ENCODE peak calls at places on chromosomes 3 and 15, in seven cellular contexts. One of them, this sample, is unnamed.

GRCh38 chr15:75625542-75626347 is at the start of gene SNUPN:
- DNase-seq in choroid plexus epithelial cell: peak
- DNase-seq in mammary epithelial cell: peak
- DNase-seq in body of pancreas: peak
- DNase-seq in Panc1: peak
- DNase-seq in heart left ventricle: peak
- DNase-seq in natural killer cell: peak
- DNase-seq in this sample: no peak

GRCh38 chr3:40337136-40338108 is 27.9 kb downstream of the EIF1B start:
- DNase-seq in choroid plexus epithelial cell: no peak
- DNase-seq in mammary epithelial cell: peak
- DNase-seq in body of pancreas: no peak
- DNase-seq in Panc1: no peak
- DNase-seq in heart left ventricle: no peak
- DNase-seq in natural killer cell: no peak
- DNase-seq in this sample: no peak

GRCh38 chr3:38468811-38469210 is 15.1 kb downstream of the ACVR2B start:
- DNase-seq in choroid plexus epithelial cell: no peak
- DNase-seq in mammary epithelial cell: no peak
- DNase-seq in body of pancreas: peak
- DNase-seq in Panc1: no peak
- DNase-seq in heart left ventricle: no peak
- DNase-seq in natural killer cell: no peak
- DNase-seq in this sample: no peak

GRCh38 chr15:64865998-64866520 is 24.3 kb downstream of the PLEKHO2 start:
- DNase-seq in choroid plexus epithelial cell: peak
- DNase-seq in mammary epithelial cell: peak
- DNase-seq in body of pancreas: no peak
- DNase-seq in Panc1: no peak
- DNase-seq in heart left ventricle: no peak
- DNase-seq in natural killer cell: no peak
- DNase-seq in this sample: no peak

GRCh38 chr3:131326307-131326706 is 55.3 kb upstream of the NUDT16 start:
- DNase-seq in choroid plexus epithelial cell: peak
- DNase-seq in mammary epithelial cell: peak
- DNase-seq in body of pancreas: no peak
- DNase-seq in Panc1: no peak
- DNase-seq in heart left ventricle: no peak
- DNase-seq in natural killer cell: no peak
- DNase-seq in this sample: no peak

GRCh38 chr3:66378256-66378655 is 122.6 kb downstream of the LRIG1 start:
- DNase-seq in choroid plexus epithelial cell: peak
- DNase-seq in mammary epithelial cell: no peak
- DNase-seq in body of pancreas: peak
- DNase-seq in Panc1: no peak
- DNase-seq in heart left ventricle: no peak
- DNase-seq in natural killer cell: no peak
- DNase-seq in this sample: no peak

GRCh38 chr3:161851941-161852566 is 355.4 kb downstream of the OTOL1 start:
- DNase-seq in choroid plexus epithelial cell: peak
- DNase-seq in mammary epithelial cell: peak
- DNase-seq in body of pancreas: peak
- DNase-seq in Panc1: peak
- DNase-seq in heart left ventricle: peak
- DNase-seq in natural killer cell: no peak
- DNase-seq in this sample: no peak

GRCh38 chr3:105448338-105448982 is 81.8 kb downstream of the ALCAM start:
- DNase-seq in choroid plexus epithelial cell: no peak
- DNase-seq in mammary epithelial cell: no peak
- DNase-seq in body of pancreas: peak
- DNase-seq in Panc1: no peak
- DNase-seq in heart left ventricle: no peak
- DNase-seq in natural killer cell: no peak
- DNase-seq in this sample: no peak

GRCh38 chr15:70098461-70099166 is 897 bp upstream of the TLE3 start:
- DNase-seq in choroid plexus epithelial cell: no peak
- DNase-seq in mammary epithelial cell: peak
- DNase-seq in body of pancreas: peak
- DNase-seq in Panc1: no peak
- DNase-seq in heart left ventricle: no peak
- DNase-seq in natural killer cell: no peak
- DNase-seq in this sample: no peak

GRCh38 chr15:67085237-67085817 is 19.9 kb downstream of the SMAD3 start:
- DNase-seq in choroid plexus epithelial cell: no peak
- DNase-seq in mammary epithelial cell: no peak
- DNase-seq in body of pancreas: no peak
- DNase-seq in Panc1: no peak
- DNase-seq in heart left ventricle: no peak
- DNase-seq in natural killer cell: no peak
- DNase-seq in this sample: no peak

GRCh38 chr3:151318313-151318712 is 1.7 kb upstream of the GPR87 start:
- DNase-seq in choroid plexus epithelial cell: peak
- DNase-seq in mammary epithelial cell: no peak
- DNase-seq in body of pancreas: no peak
- DNase-seq in Panc1: no peak
- DNase-seq in heart left ventricle: no peak
- DNase-seq in natural killer cell: no peak
- DNase-seq in this sample: no peak

GRCh38 chr15:40914013-40914412 is 15.1 kb upstream of the DLL4 start:
- DNase-seq in choroid plexus epithelial cell: no peak
- DNase-seq in mammary epithelial cell: no peak
- DNase-seq in body of pancreas: no peak
- DNase-seq in Panc1: no peak
- DNase-seq in heart left ventricle: no peak
- DNase-seq in natural killer cell: no peak
- DNase-seq in this sample: no peak

GRCh38 chr3:44000586-44000985 is 241.1 kb upstream of the TOPAZ1 start:
- DNase-seq in choroid plexus epithelial cell: no peak
- DNase-seq in mammary epithelial cell: peak
- DNase-seq in body of pancreas: no peak
- DNase-seq in Panc1: no peak
- DNase-seq in heart left ventricle: no peak
- DNase-seq in natural killer cell: no peak
- DNase-seq in this sample: peak

GRCh38 chr3:121152573-121152972 is 244.6 kb downstream of the STXBP5L start:
- DNase-seq in choroid plexus epithelial cell: peak
- DNase-seq in mammary epithelial cell: peak
- DNase-seq in body of pancreas: no peak
- DNase-seq in Panc1: peak
- DNase-seq in heart left ventricle: no peak
- DNase-seq in natural killer cell: no peak
- DNase-seq in this sample: no peak

GRCh38 chr15:69092159-69092558 is 68.3 kb upstream of the GLCE start:
- DNase-seq in choroid plexus epithelial cell: peak
- DNase-seq in mammary epithelial cell: peak
- DNase-seq in body of pancreas: no peak
- DNase-seq in Panc1: peak
- DNase-seq in heart left ventricle: no peak
- DNase-seq in natural killer cell: no peak
- DNase-seq in this sample: no peak

GRCh38 chr3:160754371-160754854 is 1.6 kb upstream of the PPM1L start:
- DNase-seq in choroid plexus epithelial cell: peak
- DNase-seq in mammary epithelial cell: peak
- DNase-seq in body of pancreas: peak
- DNase-seq in Panc1: no peak
- DNase-seq in heart left ventricle: peak
- DNase-seq in natural killer cell: peak
- DNase-seq in this sample: peak

GRCh38 chr3:31695280-31696008 is 162.7 kb downstream of the STT3B start:
- DNase-seq in choroid plexus epithelial cell: peak
- DNase-seq in mammary epithelial cell: no peak
- DNase-seq in body of pancreas: peak
- DNase-seq in Panc1: no peak
- DNase-seq in heart left ventricle: no peak
- DNase-seq in natural killer cell: no peak
- DNase-seq in this sample: no peak
- TF ChIP-seq CTCF in choroid plexus epithelial cell: peak
- TF ChIP-seq CTCF in mammary epithelial cell: peak
- TF ChIP-seq CTCF in body of pancreas: peak
- TF ChIP-seq CTCF in Panc1: peak
- TF ChIP-seq CTCF in heart left ventricle: no peak
- TF ChIP-seq CTCF in natural killer cell: no peak
- TF ChIP-seq CTCF in this sample: peak

GRCh38 chr3:15595955-15596354 is 5.4 kb downstream of the HACL1 start:
- DNase-seq in choroid plexus epithelial cell: no peak
- DNase-seq in mammary epithelial cell: no peak
- DNase-seq in body of pancreas: no peak
- DNase-seq in Panc1: no peak
- DNase-seq in heart left ventricle: no peak
- DNase-seq in natural killer cell: no peak
- DNase-seq in this sample: no peak

GRCh38 chr3:15606434-15606891 is 4.9 kb downstream of the BTD start:
- DNase-seq in choroid plexus epithelial cell: peak
- DNase-seq in mammary epithelial cell: no peak
- DNase-seq in body of pancreas: peak
- DNase-seq in Panc1: no peak
- DNase-seq in heart left ventricle: no peak
- DNase-seq in natural killer cell: no peak
- DNase-seq in this sample: no peak

GRCh38 chr3:15602146-15602536 is 596 bp downstream of the BTD start:
- DNase-seq in choroid plexus epithelial cell: no peak
- DNase-seq in mammary epithelial cell: no peak
- DNase-seq in body of pancreas: no peak
- DNase-seq in Panc1: no peak
- DNase-seq in heart left ventricle: no peak
- DNase-seq in natural killer cell: no peak
- DNase-seq in this sample: no peak

GRCh38 chr3:15601046-15601398 is 347 bp downstream of the HACL1 start:
- DNase-seq in choroid plexus epithelial cell: no peak
- DNase-seq in mammary epithelial cell: no peak
- DNase-seq in body of pancreas: no peak
- DNase-seq in Panc1: no peak
- DNase-seq in heart left ventricle: no peak
- DNase-seq in natural killer cell: no peak
- DNase-seq in this sample: no peak

DNA sequence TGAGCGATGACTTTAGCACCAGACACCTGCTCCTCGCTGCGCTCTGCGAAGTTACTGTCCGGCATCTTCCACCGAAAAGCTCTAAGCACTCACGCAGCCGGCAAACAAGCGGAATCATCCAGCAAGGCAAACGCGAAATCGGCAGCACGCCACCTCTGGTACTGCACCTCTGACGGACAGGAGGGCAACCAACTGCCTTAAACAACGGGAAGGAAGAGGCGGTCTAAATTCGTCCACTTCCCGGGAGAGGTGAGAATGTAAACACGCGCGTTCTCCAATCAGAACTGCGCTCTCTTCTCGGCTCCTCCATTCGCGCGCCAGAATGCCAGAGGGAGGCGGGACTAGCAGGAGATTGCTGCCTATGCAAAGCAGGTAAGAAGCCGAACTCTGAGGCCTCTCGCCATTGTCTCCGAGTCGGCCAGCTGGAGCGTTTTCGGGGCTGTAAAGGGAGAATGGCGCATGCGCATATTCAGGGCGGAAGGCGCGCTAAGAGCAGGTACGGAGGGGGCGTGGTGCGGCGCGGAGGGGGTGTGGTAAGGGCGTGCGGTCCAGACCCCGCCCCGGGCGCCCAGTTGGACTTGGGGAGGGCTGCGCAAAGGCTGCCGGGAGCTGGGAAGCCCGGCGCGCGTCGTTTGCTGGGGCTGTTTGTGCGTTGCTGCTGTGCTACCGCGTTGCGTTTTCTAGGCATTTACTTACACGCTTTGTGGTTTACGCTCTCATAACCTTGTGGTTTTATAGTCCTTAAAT is at the start of the genes BTD and HACL1:
- DNase-seq in choroid plexus epithelial cell: peak
- DNase-seq in mammary epithelial cell: peak
- DNase-seq in body of pancreas: peak
- DNase-seq in Panc1: peak
- DNase-seq in heart left ventricle: peak
- DNase-seq in natural killer cell: peak
- DNase-seq in this sample: peak
- TF ChIP-seq CTCF in choroid plexus epithelial cell: peak
- TF ChIP-seq CTCF in mammary epithelial cell: peak
- TF ChIP-seq CTCF in body of pancreas: no peak
- TF ChIP-seq CTCF in Panc1: no peak
- TF ChIP-seq CTCF in heart left ventricle: no peak
- TF ChIP-seq CTCF in natural killer cell: peak
- TF ChIP-seq CTCF in this sample: peak

GRCh38 chr3:174356596-174356995 is 502.5 kb upstream of the NAALADL2 start:
- DNase-seq in choroid plexus epithelial cell: no peak
- DNase-seq in mammary epithelial cell: no peak
- DNase-seq in body of pancreas: no peak
- DNase-seq in Panc1: no peak
- DNase-seq in heart left ventricle: no peak
- DNase-seq in natural killer cell: no peak
- DNase-seq in this sample: no peak

GRCh38 chr3:174358252-174358651 is 500.9 kb upstream of the NAALADL2 start:
- DNase-seq in choroid plexus epithelial cell: no peak
- DNase-seq in mammary epithelial cell: no peak
- DNase-seq in body of pancreas: no peak
- DNase-seq in Panc1: no peak
- DNase-seq in heart left ventricle: no peak
- DNase-seq in natural killer cell: no peak
- DNase-seq in this sample: no peak

GRCh38 chr3:174352227-174352626 is 506.9 kb upstream of the NAALADL2 start:
- DNase-seq in choroid plexus epithelial cell: no peak
- DNase-seq in mammary epithelial cell: no peak
- DNase-seq in body of pancreas: no peak
- DNase-seq in Panc1: no peak
- DNase-seq in heart left ventricle: no peak
- DNase-seq in natural killer cell: no peak
- DNase-seq in this sample: no peak

GRCh38 chr3:174355505-174355904 is 503.6 kb upstream of the NAALADL2 start:
- DNase-seq in choroid plexus epithelial cell: peak
- DNase-seq in mammary epithelial cell: peak
- DNase-seq in body of pancreas: no peak
- DNase-seq in Panc1: no peak
- DNase-seq in heart left ventricle: no peak
- DNase-seq in natural killer cell: no peak
- DNase-seq in this sample: no peak
- TF ChIP-seq CTCF in choroid plexus epithelial cell: peak
- TF ChIP-seq CTCF in mammary epithelial cell: peak
- TF ChIP-seq CTCF in body of pancreas: no peak
- TF ChIP-seq CTCF in Panc1: peak
- TF ChIP-seq CTCF in heart left ventricle: no peak
- TF ChIP-seq CTCF in natural killer cell: no peak
- TF ChIP-seq CTCF in this sample: peak

GRCh38 chr3:58288011-58288728 is 17.9 kb upstream of the RPP14 start:
- DNase-seq in choroid plexus epithelial cell: peak
- DNase-seq in mammary epithelial cell: no peak
- DNase-seq in body of pancreas: no peak
- DNase-seq in Panc1: no peak
- DNase-seq in heart left ventricle: no peak
- DNase-seq in natural killer cell: no peak
- DNase-seq in this sample: no peak
- TF ChIP-seq CTCF in choroid plexus epithelial cell: peak
- TF ChIP-seq CTCF in mammary epithelial cell: no peak
- TF ChIP-seq CTCF in body of pancreas: no peak
- TF ChIP-seq CTCF in Panc1: no peak
- TF ChIP-seq CTCF in heart left ventricle: no peak
- TF ChIP-seq CTCF in natural killer cell: no peak
- TF ChIP-seq CTCF in this sample: no peak

This sample was measured in AG09309.